ENCODE peak calls at places on chromosomes 12 and 14, in seven cellular contexts. O is body of pancreas, M is uterus, R is astrocyte of the spinal cord, U is GM06990, F is skeletal muscle cell, S is neuronal stem cell. W is an unnamed sample.
A peak's percentile ranks its signal among the peaks of the same experiment; 100 is the strongest.

GRCh38 chr14:93128785-93129459 is 13.2 kb upstream of the ITPK1 start:
- DNase-seq in O (no peak), M (no peak), R (no peak), U (no peak), F (no peak), S (no peak), W (no peak)

GRCh38 chr14:85252011-85252410 is 277.9 kb upstream of the FLRT2 start:
- DNase-seq in O (no peak), M (no peak), R (peak; percentile 20), U (no peak), F (no peak), S (no peak), W (no peak)

GRCh38 chr14:48575772-48576171 is 900.4 kb upstream of the MDGA2 start:
- DNase-seq in O (no peak), M (no peak), R (no peak), U (no peak), F (no peak), S (no peak), W (no peak)

GRCh38 chr14:33799705-33800269 is 151.1 kb downstream of the EGLN3 start:
- DNase-seq in O (peak; percentile 22), M (no peak), R (no peak), U (no peak), F (no peak), S (no peak), W (no peak)

GRCh38 chr12:75976913-75977312 is 54.7 kb downstream of the PHLDA1 start:
- DNase-seq in O (no peak), M (no peak), R (no peak), U (no peak), F (no peak), S (no peak), W (no peak)

GRCh38 chr12:75818863-75819262 is 212.7 kb downstream of the PHLDA1 start:
- DNase-seq in O (no peak), M (no peak), R (no peak), U (no peak), F (no peak), S (no peak), W (no peak)

GRCh38 chr12:65826513-65827171 is 2.4 kb downstream of the HMGA2 start:
- DNase-seq in O (no peak), M (no peak), R (peak; percentile 80), U (no peak), F (no peak), S (no peak), W (no peak)

GRCh38 chr12:131226345-131227265 is 272.9 kb downstream of the ADGRD1 start:
- DNase-seq in O (no peak), M (no peak), R (no peak), U (no peak), F (no peak), S (no peak), W (no peak)

GRCh38 chr14:39426605-39427004 is 5.6 kb downstream of the FBXO33 start:
- DNase-seq in O (no peak), M (no peak), R (peak; percentile 73), U (no peak), F (peak; percentile 25), S (no peak), W (no peak)

GRCh38 chr14:79855789-79856188 is 355.5 kb downstream of the DIO2 start:
- DNase-seq in O (no peak), M (no peak), R (no peak), U (no peak), F (no peak), S (no peak), W (no peak)

GRCh38 chr14:102430212-102430908 is 67.6 kb downstream of the TECPR2 start:
- DNase-seq in O (no peak), M (no peak), R (no peak), U (no peak), F (no peak), S (no peak), W (no peak)

GRCh38 chr12:89135976-89136634 is 216.2 kb downstream of the DUSP6 start:
- DNase-seq in O (no peak), M (no peak), R (peak; percentile 41), U (no peak), F (no peak), S (no peak), W (no peak)

GRCh38 chr14:69592923-69593677 is 18.3 kb upstream of the SUSD6 start:
- DNase-seq in O (no peak), M (peak; percentile 50), R (peak; percentile 65), U (no peak), F (peak; percentile 66), S (no peak), W (no peak)

GRCh38 chr12:124884587-124885438 is 21.1 kb upstream of the SCARB1 start:
- DNase-seq in O (no peak), M (no peak), R (no peak), U (peak; percentile 78), F (no peak), S (no peak), W (no peak)

GRCh38 chr12:119480551-119480950 is 113.0 kb upstream of the TMEM233 start:
- DNase-seq in O (no peak), M (no peak), R (no peak), U (no peak), F (no peak), S (no peak), W (no peak)

GRCh38 chr12:48968467-48968866 is 3.1 kb downstream of the WNT10B start:
- DNase-seq in O (no peak), M (no peak), R (no peak), U (no peak), F (no peak), S (no peak), W (no peak)

GRCh38 chr12:48970702-48971334 is 717 bp downstream of the WNT10B start:
- DNase-seq in O (no peak), M (no peak), R (no peak), U (no peak), F (no peak), S (no peak), W (no peak)

GRCh38 chr12:48968004-48968403 is 3.5 kb downstream of the WNT10B start:
- DNase-seq in O (no peak), M (no peak), R (no peak), U (no peak), F (no peak), S (no peak), W (no peak)

GRCh38 chr12:48969160-48969771 is 2.3 kb downstream of the WNT10B start:
- DNase-seq in O (no peak), M (no peak), R (no peak), U (no peak), F (no peak), S (no peak), W (no peak)

DNA sequence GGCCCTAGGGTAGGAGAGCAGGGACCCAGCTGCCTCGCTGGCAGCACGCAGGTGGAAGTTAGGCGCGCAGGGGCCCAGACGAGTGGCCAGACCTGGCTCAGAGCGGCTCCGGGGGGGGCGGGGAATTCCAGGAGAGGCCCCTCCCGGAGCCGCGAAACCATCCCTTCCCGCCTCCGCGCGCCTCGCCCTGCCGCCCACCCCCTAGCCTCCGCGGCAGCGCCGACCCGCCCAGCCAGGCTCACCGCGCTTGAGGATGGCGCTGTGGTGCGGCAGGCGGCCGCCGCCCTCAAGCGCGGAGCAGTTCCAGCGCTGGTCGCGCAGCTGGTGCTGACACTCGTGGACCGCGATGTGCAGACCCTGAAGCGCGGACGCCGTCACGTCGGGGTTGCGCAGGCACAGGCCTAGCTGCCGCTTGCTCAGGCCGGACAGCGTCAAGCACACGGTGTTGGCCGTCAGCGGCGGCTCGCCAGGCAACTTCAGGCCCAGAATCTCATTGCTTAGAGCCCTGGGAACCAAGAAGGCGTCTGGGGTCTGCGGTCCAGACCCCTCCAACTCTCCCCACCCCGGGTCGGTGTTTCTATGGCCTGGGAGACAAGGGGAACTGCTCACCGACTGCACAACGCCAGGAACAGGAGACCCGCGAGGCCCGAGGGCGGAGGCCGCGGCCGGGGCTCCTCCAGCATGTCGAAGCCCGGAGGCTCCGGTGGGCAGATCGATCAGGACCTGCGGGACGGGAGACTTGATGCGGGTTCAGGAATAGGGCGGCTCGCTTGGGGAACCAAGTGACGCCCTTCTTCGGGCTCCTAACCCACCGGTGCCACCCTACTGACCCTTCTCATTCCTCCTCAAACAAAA is 1.5 kb downstream of the WNT10B start:
- DNase-seq in O (no peak), M (no peak), R (no peak), U (peak; percentile 63), F (no peak), S (no peak), W (no peak)
- H3K4me3 ChIP-seq in O (no peak overlapping the region), M (no peak overlapping the region), R (no peak overlapping the region), U (no peak overlapping the region), F (no peak overlapping the region), S (no peak overlapping the region), W (no peak overlapping the region)

DNA sequence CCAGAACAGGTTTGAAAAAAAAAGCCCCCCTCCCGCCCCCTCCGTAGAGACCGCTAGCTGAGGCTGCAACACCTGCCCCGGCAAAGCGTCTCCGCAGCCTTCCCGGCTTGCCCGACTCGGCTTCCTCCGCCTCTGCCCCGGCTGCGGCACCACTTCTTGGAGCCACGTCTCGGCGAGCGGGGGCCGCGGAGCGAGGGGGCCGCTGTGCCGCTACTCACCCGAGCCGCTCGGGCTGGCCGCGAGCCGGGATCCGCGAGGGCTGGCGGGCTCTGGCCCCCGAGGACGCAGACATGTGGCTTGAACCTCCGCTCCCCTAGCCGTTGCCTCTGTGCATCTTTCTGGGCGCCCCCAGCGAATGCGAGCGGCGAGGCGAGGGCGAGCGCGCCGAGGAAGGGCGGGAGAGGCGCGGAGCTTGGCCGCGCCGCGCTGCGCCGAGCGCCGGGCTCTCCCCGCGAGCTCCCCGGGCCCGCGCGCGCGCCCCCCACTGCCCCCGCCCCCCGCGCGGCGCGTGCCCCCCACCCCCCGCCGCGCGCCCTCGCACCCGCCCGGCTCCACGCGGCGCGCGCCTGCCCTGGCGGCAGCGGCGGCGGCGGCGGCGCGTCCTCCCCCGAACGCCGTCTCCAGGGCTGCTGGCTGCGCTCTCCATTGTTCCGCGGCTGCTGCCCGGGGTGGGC is 249.5 kb downstream of the APAF1 start:
- DNase-seq in O (no peak), M (no peak), R (peak; percentile 3), U (peak; percentile 8), F (no peak), S (no peak), W (no peak)
- H3K4me3 ChIP-seq in O (no peak overlapping the region), M (peak overlapping the region; percentile 33), R (peak overlapping the region; percentile 25), U (no peak overlapping the region), F (peak overlapping the region; percentile 25), S (peak overlapping the region; percentile 49), W (no peak overlapping the region)

DNA sequence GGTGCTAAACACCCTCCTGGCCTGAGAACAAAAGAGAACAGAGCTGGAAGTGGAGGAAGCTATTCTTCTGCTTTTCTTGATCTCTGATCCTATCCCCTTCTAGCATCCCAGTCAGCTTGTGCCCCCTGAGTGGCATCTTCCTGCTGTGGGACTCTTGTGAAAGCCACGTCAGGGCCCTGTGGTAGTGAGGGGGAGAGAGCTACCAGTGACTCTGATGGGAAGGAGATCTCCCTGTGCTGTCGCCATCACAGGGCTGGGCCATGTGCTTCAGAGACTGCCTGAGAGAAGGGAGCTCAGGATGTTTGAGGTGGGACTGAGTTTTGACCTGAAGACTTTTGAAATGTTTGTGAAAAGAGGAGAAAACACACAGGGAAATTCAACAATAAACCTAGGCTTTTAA is 107.6 kb upstream of the FUT8 start:
- DNase-seq in O (no peak), M (no peak), R (no peak), U (no peak), F (no peak), S (no peak), W (no peak)
- H3K4me3 ChIP-seq in O (no peak overlapping the region), M (no peak overlapping the region), R (no peak overlapping the region), U (no peak overlapping the region), F (no peak overlapping the region), S (no peak overlapping the region), W (no peak overlapping the region)

DNA sequence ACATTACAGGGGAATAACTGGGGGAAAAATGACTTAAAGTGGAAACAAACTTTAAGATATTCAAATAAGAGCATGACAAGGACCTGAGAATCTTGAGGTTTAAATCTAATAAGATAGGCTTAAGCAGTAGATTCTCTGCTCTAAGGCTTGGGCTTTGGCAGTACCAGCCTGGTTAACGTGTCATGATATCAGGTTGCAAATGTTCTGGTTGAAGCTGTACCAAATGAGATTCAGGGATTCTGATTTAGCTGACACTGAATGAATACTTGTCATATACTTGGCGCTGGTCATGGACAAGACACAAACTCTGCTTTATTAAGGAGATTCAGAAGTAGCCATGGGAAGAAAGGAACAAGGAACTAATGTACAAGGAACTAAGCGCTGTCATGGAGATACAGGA is 6.1 kb downstream of the TCP11L2 start:
- DNase-seq in O (no peak), M (no peak), R (no peak), U (no peak), F (no peak), S (no peak), W (no peak)
- H3K4me3 ChIP-seq in O (no peak overlapping the region), M (no peak overlapping the region), R (no peak overlapping the region), U (no peak overlapping the region), F (no peak overlapping the region), S (no peak overlapping the region), W (no peak overlapping the region)